ENCODE peak calls at places on chromosome 14, in seven cellular contexts. Z is CD8-positive, alpha-beta memory T cell; O is pancreas; W is cardiac muscle cell; S is body of pancreas; A is transverse colon; R is aorta. L is an unnamed sample. For H3K4me1, the result is how much of the 10 kb centered on the place peaks cover.

GRCh38 chr14:32939254-32940065 is 781 bp downstream of the NPAS3 start:
- DNase-seq in Z (no peak), O (peak), W (peak), S (peak), A (peak), R (peak), L (peak)

GRCh38 chr14:68147331-68147730 is 327.8 kb downstream of the RAD51B start:
- DNase-seq in Z (no peak), O (no peak), W (no peak), S (no peak), A (no peak), R (no peak), L (no peak)

GRCh38 chr14:77040059-77040308 is 11.5 kb upstream of the IRF2BPL start:
- DNase-seq in Z (no peak), O (no peak), W (no peak), S (no peak), A (no peak), R (no peak), L (no peak)

GRCh38 chr14:93316716-93317115 is 16.1 kb downstream of the BTBD7 start:
- DNase-seq in Z (no peak), O (no peak), W (no peak), S (no peak), A (no peak), R (no peak), L (no peak)

GRCh38 chr14:75454963-75455546 is 27.2 kb downstream of the JDP2 start:
- DNase-seq in Z (no peak), O (peak), W (peak), S (peak), A (peak), R (peak), L (peak)

GRCh38 chr14:85566603-85567002 is 36.7 kb downstream of the FLRT2 start:
- DNase-seq in Z (no peak), O (no peak), W (no peak), S (no peak), A (no peak), R (no peak), L (no peak)

GRCh38 chr14:37384870-37385596 is 187.3 kb downstream of the MIPOL1 start:
- DNase-seq in Z (no peak), O (peak), W (no peak), S (peak), A (no peak), R (no peak), L (no peak)

GRCh38 chr14:101118746-101119610 is 215.5 kb upstream of the RTL1 start:
- DNase-seq in Z (no peak), O (no peak), W (no peak), S (no peak), A (no peak), R (no peak), L (no peak)

GRCh38 chr14:48333221-48333910 is 658.0 kb upstream of the MDGA2 start:
- DNase-seq in Z (no peak), O (no peak), W (no peak), S (no peak), A (no peak), R (no peak), L (no peak)

GRCh38 chr14:93496856-93497255 is 66.1 kb downstream of the UNC79 start:
- DNase-seq in Z (no peak), O (no peak), W (no peak), S (no peak), A (no peak), R (no peak), L (no peak)

GRCh38 chr14:21300892-21301291 is 21.0 kb downstream of the RPGRIP1 start:
- DNase-seq in Z (no peak), O (no peak), W (peak), S (peak), A (peak), R (no peak), L (no peak)

GRCh38 chr14:55274760-55275159 is 3.5 kb downstream of the FBXO34 start:
- DNase-seq in Z (no peak), O (no peak), W (no peak), S (no peak), A (no peak), R (no peak), L (no peak)

GRCh38 chr14:101518611-101519048 is 42.7 kb upstream of the DIO3 start:
- DNase-seq in Z (no peak), O (peak), W (no peak), S (peak), A (peak), R (no peak), L (no peak)

GRCh38 chr14:100904307-100905019 is 941 bp upstream of the RTL1 start:
- DNase-seq in Z (no peak), O (no peak), W (peak), S (no peak), A (no peak), R (no peak), L (peak)

GRCh38 chr14:63045612-63046320 is 508 bp upstream of the KCNH5 start:
- DNase-seq in Z (no peak), O (peak), W (peak), S (peak), A (no peak), R (no peak), L (no peak)

GRCh38 chr14:67944605-67945004 is 125.0 kb downstream of the RAD51B start:
- DNase-seq in Z (no peak), O (no peak), W (no peak), S (no peak), A (no peak), R (no peak), L (no peak)

GRCh38 chr14:92440345-92441003 is 73.1 kb upstream of the RIN3 start:
- DNase-seq in Z (no peak), O (no peak), W (no peak), S (no peak), A (no peak), R (no peak), L (no peak)

GRCh38 chr14:97707603-97708002 is 910.4 kb downstream of the VRK1 start:
- DNase-seq in Z (no peak), O (no peak), W (no peak), S (no peak), A (no peak), R (no peak), L (no peak)

GRCh38 chr14:75861161-75861621 is 120.6 kb downstream of the TGFB3 start:
- DNase-seq in Z (no peak), O (no peak), W (no peak), S (no peak), A (no peak), R (no peak), L (peak)

GRCh38 chr14:32509632-32510187 is 180.6 kb downstream of the AKAP6 start:
- DNase-seq in Z (no peak), O (peak), W (no peak), S (peak), A (peak), R (peak), L (peak)

GRCh38 chr14:20697273-20698017 is 8.9 kb downstream of the ANG start:
- DNase-seq in Z (peak), O (peak), W (peak), S (peak), A (peak), R (peak), L (no peak)

GRCh38 chr14:36086629-36087380 is 89.7 kb downstream of the PTCSC3 start:
- DNase-seq in Z (no peak), O (no peak), W (no peak), S (no peak), A (no peak), R (no peak), L (no peak)

DNA sequence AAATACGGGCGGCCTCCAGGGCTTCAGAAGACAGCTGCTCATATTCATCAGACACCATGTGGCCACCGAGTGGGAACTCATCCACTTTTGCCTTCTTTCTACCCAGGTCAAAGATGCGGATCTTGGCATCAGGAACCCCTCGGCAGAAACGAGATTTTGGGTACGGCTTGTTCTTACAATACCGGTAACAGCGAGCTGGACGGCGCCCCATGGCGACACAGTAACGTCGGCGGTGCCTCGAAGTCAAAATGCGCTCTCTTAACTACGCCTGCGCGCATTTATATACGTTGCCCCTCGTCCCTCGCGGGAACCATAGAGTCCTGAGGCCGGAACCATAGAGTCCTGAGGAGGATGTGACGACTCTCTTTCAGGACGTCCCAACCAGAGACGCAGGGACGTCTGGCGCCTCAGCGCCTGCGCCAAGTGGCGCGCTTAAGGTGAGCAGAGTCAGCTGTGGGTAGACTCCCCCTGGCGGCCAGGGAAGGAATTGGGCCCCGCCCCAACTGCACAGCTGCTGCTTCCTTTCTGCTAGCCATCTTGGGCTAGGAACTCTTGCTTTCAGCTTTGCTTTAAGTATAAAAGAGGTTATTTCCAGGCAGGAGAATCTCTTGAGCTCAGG is at the start of gene RPL10L:
- DNase-seq in Z (no peak), O (no peak), W (no peak), S (no peak), A (no peak), R (no peak), L (no peak)
- H3K27ac ChIP-seq in Z (no peak), O (no peak), W (no peak), S (no peak), A (no peak), R (no peak), L (no peak)

DNA sequence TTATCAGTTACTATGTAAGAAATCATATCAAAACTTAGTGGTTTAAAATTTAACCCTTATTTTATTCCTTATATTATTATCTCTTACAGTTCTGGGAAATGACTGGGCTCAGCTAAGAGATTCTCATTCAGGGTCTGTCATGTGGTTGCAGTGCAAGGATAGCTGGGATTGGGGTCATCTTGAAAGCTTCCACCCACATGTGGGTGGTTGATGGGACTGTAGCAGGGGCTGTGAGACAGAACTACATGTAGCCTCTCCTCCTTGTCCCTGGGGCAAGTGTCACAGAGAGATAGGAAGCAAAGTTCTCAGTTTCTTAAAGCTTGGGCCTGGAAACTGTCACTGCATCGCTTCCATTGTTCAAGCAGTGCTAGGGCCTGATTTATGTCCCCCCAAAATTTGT is 57.8 kb downstream of the DACT1 start:
- DNase-seq in Z (no peak), O (no peak), W (no peak), S (no peak), A (no peak), R (no peak), L (no peak)
- H3K4me3 ChIP-seq in Z (no peak), O (no peak), W (no peak), S (no peak), A (no peak), R (no peak), L (no peak)

GRCh38 chr14:105193916-105194782 is 13.0 kb upstream of the NUDT14 start:
- DNase-seq in Z (no peak), O (no peak), W (no peak), S (no peak), A (no peak), R (no peak), L (no peak)

GRCh38 chr14:105195051-105195450 is 13.9 kb upstream of the NUDT14 start:
- DNase-seq in Z (no peak), O (no peak), W (no peak), S (no peak), A (no peak), R (no peak), L (no peak)

GRCh38 chr14:105196228-105196960 is 15.3 kb upstream of the NUDT14 start:
- DNase-seq in Z (no peak), O (no peak), W (peak), S (no peak), A (no peak), R (no peak), L (no peak)

GRCh38 chr14:105195533-105196227 is 14.6 kb upstream of the NUDT14 start:
- DNase-seq in Z (peak), O (no peak), W (no peak), S (no peak), A (no peak), R (no peak), L (no peak)

DNA sequence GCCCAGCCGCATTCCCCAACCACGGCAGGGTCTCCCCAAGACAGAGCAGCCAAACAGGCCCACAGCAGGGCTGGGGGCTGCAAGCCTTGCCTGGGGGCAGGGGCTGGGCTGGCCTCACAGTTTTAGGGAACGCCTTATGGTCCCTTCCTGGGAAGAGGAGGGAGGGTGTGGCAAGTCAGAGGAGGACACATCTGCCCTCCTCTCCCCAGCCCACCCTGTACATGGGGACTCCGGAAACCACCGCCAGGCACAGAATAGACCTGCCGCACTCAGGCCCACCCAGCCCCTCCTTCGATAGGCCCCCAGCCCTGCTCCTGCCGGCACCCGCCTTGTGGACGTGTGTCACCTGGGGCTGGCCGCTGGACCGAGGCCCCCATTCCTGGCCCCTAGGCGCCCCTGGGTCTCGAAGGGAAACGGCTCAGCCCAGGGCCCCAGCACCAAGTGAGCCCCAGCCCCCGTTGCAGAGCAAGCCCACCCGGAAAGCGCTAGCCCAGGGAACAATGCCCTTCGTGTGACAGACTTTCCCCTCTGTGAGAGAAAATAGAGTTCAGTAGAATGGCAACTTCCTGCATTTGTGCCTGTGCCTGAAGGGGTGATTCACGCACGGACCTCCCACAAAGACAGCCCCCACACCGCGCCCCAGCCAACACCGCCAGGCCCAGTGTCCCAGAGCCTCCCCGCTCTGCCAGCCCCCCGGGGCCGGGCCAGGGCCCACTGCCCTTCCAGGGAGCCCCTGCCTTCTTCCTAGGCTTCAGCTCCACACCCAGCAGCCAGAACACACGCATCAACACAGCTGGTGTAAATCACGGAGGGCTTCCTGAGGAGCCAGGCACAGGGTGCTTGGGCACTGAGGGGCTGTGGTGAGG is 12.0 kb upstream of the NUDT14 start:
- DNase-seq in Z (no peak), O (no peak), W (no peak), S (no peak), A (no peak), R (no peak), L (no peak)
- H3K4me1 ChIP-seq in Z (under half), O (under half), W (under half), S (under half), A (under half), R (under half), L (under half)

GRCh38 chr14:95496690-95497241 is 19.7 kb downstream of the SYNE3 start:
- DNase-seq in Z (no peak), O (no peak), W (no peak), S (no peak), A (no peak), R (no peak), L (peak)

GRCh38 chr14:95497561-95498011 is 18.9 kb downstream of the SYNE3 start:
- DNase-seq in Z (no peak), O (no peak), W (peak), S (no peak), A (no peak), R (peak), L (no peak)

GRCh38 chr14:95495538-95496025 is 20.9 kb downstream of the SYNE3 start:
- DNase-seq in Z (no peak), O (no peak), W (no peak), S (no peak), A (peak), R (no peak), L (no peak)

GRCh38 chr14:95495093-95495492 is 21.4 kb downstream of the SYNE3 start:
- DNase-seq in Z (no peak), O (no peak), W (no peak), S (no peak), A (no peak), R (no peak), L (no peak)

DNA sequence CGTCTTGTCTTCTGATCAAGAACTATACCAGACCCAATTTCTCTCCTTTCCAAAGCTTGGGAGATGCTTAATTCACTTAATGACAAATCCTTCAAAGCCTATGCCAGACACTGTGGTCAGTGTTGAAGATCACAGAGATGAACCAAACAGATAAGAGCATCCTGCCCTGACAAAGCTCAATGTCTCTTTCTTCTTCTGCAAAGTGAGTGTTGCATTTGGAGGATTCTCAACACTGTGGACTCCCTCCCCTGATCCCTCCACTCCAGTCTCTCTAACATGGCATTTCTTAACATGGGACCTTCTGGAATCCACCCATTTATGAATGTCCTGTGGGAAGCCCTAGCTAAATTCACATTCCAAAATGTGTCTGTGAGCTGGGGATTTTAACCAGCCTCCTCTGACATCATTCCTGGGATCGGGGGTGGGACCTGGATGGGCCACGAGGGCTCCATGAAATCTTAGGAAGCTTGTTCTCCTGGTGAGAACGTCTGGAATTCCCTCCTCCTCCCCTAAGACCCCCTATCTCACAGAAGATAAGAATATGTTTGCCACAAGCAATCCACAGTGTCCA is 20.3 kb downstream of the SYNE3 start:
- DNase-seq in Z (no peak), O (no peak), W (peak), S (no peak), A (no peak), R (no peak), L (no peak)
- H3K27ac ChIP-seq in Z (no peak), O (no peak), W (peak), S (no peak), A (peak), R (no peak), L (peak)

GRCh38 chr14:71408362-71409035 is 501.2 kb downstream of the PCNX1 start:
- DNase-seq in Z (no peak), O (no peak), W (no peak), S (no peak), A (no peak), R (no peak), L (no peak)
- H3K4me3 ChIP-seq in Z (no peak), O (no peak), W (no peak), S (no peak), A (no peak), R (no peak), L (no peak)

GRCh38 chr14:61662001-61662400 is 33.3 kb upstream of the HIF1A start:
- DNase-seq in Z (no peak), O (no peak), W (no peak), S (no peak), A (no peak), R (no peak), L (no peak)
- H3K4me1 ChIP-seq in Z (half or more), O (under half), W (under half), S (under half), A (under half), R (under half), L (under half)

GRCh38 chr14:59320771-59321170 is 132.3 kb downstream of the DAAM1 start:
- DNase-seq in Z (no peak), O (no peak), W (no peak), S (no peak), A (no peak), R (no peak), L (no peak)
- H3K27ac ChIP-seq in Z (no peak), O (peak), W (peak), S (no peak), A (peak), R (peak), L (no peak)

L was measured in ovary.